ENCODE peak calls at places on chromosomes 11 and 22, in four cellular contexts. O is colonic mucosa, P is astrocyte of the spinal cord, V is IMR-90. H is an unnamed sample.

GRCh38 chr11:65429069-65429681 is 6.6 kb downstream of the NEAT1 start:
- DNase-seq in P (peak), O (peak), V (peak), H (no peak)

GRCh38 chr11:65861533-65862183 is 1.4 kb downstream of the MUS81 start:
- DNase-seq in P (no peak), V (no peak), O (no peak), H (no peak)

GRCh38 chr22:49996532-49997220 is 15.9 kb downstream of the IL17REL start:
- DNase-seq in O (no peak), V (no peak), P (no peak), H (no peak)

GRCh38 chr11:2892215-2893020 is 6.8 kb upstream of the CDKN1C start:
- DNase-seq in O (peak), P (peak), V (peak), H (peak)

GRCh38 chr11:9755561-9755960 is 91.7 kb downstream of the SWAP70 start:
- DNase-seq in O (no peak), P (peak), V (peak), H (peak)

GRCh38 chr22:46272196-46272595 is 4.4 kb downstream of the TTC38 start:
- DNase-seq in P (no peak), O (no peak), V (no peak), H (no peak)

GRCh38 chr11:113286509-113287497 is 27.6 kb upstream of the TTC12 start:
- DNase-seq in O (no peak), V (no peak), P (no peak), H (no peak)

GRCh38 chr22:48496987-48497650 is 1330.6 kb downstream of the BRD1 start:
- DNase-seq in O (no peak), P (no peak), V (no peak), H (no peak)

GRCh38 chr11:101817536-101817935 is 97.3 kb upstream of the CEP126 start:
- DNase-seq in V (no peak), O (no peak), P (no peak), H (peak)

GRCh38 chr11:107014871-107015270 is 3.4 kb downstream of the GUCY1A2 start:
- DNase-seq in O (no peak), P (peak), V (no peak), H (no peak)

GRCh38 chr22:46245515-46245914 is 4.6 kb downstream of the CDPF1 start:
- DNase-seq in P (no peak), O (no peak), V (no peak), H (no peak)

GRCh38 chr22:40050258-40050657 is 55.5 kb downstream of the FAM83F start:
- DNase-seq in O (no peak), V (no peak), P (no peak), H (no peak)

GRCh38 chr22:19121631-19122142 is 525 bp downstream of the DGCR2 start:
- DNase-seq in V (peak), O (peak), P (no peak), H (peak)

GRCh38 chr22:19124377-19124776 is 2.2 kb upstream of the DGCR2 start:
- DNase-seq in V (no peak), P (no peak), O (no peak), H (no peak)

GRCh38 chr22:19123936-19124335 is 1.7 kb upstream of the DGCR2 start:
- DNase-seq in O (no peak), V (no peak), P (no peak), H (no peak)

GRCh38 chr22:19122143-19122751 is at the start of gene DGCR2:
- DNase-seq in O (peak), V (peak), P (peak), H (peak)

GRCh38 chr22:19122752-19123492 is 710 bp upstream of the DGCR2 start:
- DNase-seq in O (no peak), P (no peak), V (peak), H (peak)
- TF ChIP-seq CTCF in O (no peak), P (no peak), V (no peak), H (no peak)

DNA sequence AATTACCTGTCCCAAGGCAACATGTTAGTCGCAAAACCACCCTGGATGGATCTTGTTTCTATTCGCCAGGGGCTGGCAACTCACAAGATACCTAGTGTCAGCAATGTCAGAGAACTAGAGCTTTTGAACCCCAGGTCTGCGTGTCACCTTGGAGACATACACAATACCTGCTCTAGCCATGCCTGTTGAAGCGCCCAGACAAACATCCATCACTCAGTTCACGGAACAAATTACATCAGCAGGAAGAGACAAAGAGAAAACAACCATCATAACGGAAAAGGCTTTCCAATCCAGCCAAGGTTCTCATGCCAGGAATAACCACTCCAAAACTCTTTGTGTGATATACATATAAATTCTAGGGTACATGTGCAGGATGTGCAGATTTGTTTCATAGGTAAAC is 2.2 kb downstream of the CD59 start:
- DNase-seq in O (no peak), V (no peak), P (no peak), H (no peak)
- H3K4me3 ChIP-seq in O (peak), V (peak), P (peak), H (peak)

GRCh38 chr22:38298312-38299000 is 18.8 kb downstream of the CSNK1E start:
- DNase-seq in P (peak), V (peak), O (no peak), H (peak)
- TF ChIP-seq CTCF in P (peak), V (peak), O (peak), H (peak)

DNA sequence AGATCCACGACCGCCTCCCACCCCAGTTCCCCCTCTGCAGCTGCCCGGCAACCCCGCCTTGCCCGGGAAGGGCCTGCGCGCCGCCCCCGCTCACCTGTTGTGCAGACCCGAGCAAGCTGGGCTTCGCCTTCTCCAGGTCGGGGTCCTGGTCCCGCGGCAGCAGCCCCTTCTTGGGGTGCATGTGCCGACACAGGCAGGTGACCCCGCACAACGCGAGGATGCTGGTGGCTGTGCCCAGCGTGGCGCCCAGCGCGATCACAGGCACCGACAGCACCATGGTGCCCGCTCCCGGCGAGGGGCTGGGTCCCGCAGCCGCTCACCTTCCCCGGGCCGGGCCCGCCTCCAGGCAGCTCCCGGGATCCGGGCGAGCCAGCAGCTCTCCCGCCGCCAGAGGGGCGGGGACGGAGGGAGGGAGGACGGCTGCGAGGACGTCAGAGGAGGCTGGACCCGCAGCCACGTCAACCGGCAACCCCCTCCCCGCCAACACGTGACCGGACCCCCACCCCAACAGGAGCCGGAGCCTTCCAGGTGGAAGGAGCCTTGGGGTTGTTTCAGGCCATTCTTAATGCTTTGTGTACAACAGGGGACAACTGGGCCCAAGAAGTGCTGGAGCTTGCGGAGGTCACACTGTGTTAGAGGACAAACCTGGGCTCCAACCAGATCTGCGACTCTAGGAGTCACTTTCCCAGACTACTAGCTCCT is at the start of gene SYT13:
- DNase-seq in P (no peak), O (peak), V (no peak), H (no peak)
- H3K4me3 ChIP-seq in P (no peak), O (peak), V (no peak), H (no peak)

GRCh38 chr22:19902245-19902699 is 39.3 kb upstream of the COMT start:
- DNase-seq in V (no peak), O (no peak), P (no peak), H (no peak)
- TF ChIP-seq CTCF in V (no peak), O (no peak), P (no peak), H (no peak)

GRCh38 chr11:119172513-119172912 is 4.0 kb downstream of the NLRX1 start:
- DNase-seq in P (no peak), O (no peak), V (no peak), H (no peak)

GRCh38 chr11:119168471-119169271 is at the start of gene NLRX1:
- DNase-seq in O (peak), V (peak), P (peak), H (peak)

GRCh38 chr11:119166368-119167076 is 2.0 kb upstream of the NLRX1 start:
- DNase-seq in P (peak), V (peak), O (no peak), H (peak)

GRCh38 chr11:119169272-119169719 is 771 bp downstream of the NLRX1 start:
- DNase-seq in O (peak), P (peak), V (no peak), H (peak)

DNA sequence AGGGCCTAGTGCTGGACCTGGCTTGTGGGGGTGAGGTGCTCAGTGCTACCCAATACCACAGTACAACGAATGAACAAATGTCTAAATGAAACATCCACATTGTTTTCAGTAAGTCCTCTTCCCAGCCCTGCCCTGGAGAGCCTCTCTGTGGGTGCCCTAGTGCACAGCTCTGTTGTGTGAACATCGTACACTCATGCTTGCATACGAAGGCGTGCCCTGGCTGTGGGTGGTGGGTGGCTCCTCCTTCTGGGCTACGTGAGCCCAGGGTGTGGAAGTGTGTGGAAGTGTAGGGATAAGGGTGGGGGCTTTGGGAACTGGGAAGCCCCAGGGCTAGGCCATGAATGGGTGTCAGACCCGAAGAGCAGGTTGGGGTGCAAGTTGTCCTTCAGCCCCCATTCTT is 592 bp upstream of the NLRX1 start:
- DNase-seq in V (no peak), O (peak), P (no peak), H (no peak)
- H3K4me3 ChIP-seq in V (no peak), O (no peak), P (no peak), H (no peak)

GRCh38 chr22:43110444-43110926 is at the start of gene BIK:
- DNase-seq in P (no peak), V (no peak), O (peak), H (peak)
- TF ChIP-seq CTCF in P (peak), V (peak), O (no peak), H (peak)

DNA sequence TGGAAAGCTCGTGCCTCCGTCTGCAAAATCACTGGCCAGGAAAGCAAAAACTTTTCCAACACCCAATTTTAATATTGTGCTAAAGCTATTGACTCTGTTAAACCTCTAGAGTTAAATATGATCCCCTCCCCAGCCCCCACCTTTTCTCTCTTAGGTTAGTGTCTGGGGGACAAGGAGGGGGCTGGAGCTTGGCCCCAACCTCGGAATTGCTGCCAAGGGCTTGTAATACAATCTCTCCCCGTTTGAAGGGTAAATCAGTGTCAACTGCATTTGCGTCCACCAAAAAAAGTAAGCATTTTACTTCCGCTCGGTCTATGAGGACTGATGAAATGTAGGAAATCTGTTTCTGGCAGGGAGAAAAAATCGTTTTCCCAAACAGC is at the start of gene GAS2:
- DNase-seq in O (no peak), P (no peak), V (peak), H (no peak)
- H3K4me3 ChIP-seq in O (peak), P (peak), V (peak), H (peak)

DNA sequence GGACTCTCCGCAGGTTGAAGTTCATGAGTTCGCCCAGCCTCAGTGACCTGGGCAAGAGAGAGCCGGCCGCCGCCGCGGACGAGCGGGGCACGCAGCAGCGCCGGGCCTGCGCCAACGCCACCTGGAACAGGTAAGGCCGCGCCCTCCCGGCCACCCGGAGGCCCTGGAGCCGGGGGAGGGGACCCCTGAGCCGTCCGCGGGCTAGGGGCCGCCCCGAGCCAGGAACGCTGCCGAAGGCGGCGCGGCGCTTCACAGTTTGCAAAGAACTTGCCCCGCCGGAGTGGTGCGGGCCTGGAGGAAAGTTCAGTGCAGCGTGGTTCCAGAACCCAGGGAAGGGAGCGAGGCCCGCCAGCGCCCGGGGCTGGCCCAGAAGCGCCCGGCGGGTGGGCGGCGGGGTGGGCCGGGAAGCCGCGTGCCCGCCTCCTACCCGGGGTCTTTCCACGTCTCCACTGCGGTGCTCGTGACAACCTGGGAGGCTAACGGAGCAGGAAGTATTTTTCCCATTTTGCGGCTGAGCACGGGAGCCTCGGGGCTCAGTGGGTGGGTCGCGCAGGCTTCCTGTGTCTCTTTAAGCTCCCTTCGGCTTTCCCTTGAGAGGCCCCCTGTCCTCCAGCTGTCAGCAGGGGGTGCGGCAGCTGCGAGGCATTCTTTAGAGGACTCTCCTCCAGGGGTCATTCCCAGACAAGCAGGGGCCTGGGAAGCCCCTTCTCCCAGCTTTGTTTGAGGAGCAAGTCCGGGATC is 645 bp downstream of the PRR5 start:
- DNase-seq in P (no peak), O (peak), V (peak), H (no peak)
- TF ChIP-seq CTCF in P (no peak), O (no peak), V (peak), H (no peak)

H was measured in foreskin fibroblast.